ENCODE peak calls at places on chromosomes 11 and 22, in four cellular contexts. P is glutamatergic neuron, G is progenitor cell of endocrine pancreas, O is choroid plexus epithelial cell. A is an unnamed sample.

GRCh38 chr22:34057726-34058125 is 137.4 kb upstream of the LARGE1 start:
- DNase-seq in G (no peak), P (no peak), O (no peak), A (no peak)

GRCh38 chr11:124920870-124921609 is 2.0 kb downstream of the HEPN1 start:
- DNase-seq in P (peak), O (peak), G (peak), A (peak)

GRCh38 chr11:93085097-93085496 is 112.7 kb downstream of the SLC36A4 start:
- DNase-seq in P (no peak), G (no peak), O (peak), A (no peak)

GRCh38 chr11:65791719-65792213 is 4.9 kb downstream of the OVOL1 start:
- DNase-seq in G (no peak), O (no peak), P (no peak), A (no peak)

GRCh38 chr11:68753300-68753699 is 2.0 kb upstream of the TESMIN start:
- DNase-seq in G (no peak), P (no peak), O (no peak), A (no peak)

GRCh38 chr11:75429641-75429901 is 3.4 kb downstream of the KLHL35 start:
- DNase-seq in G (no peak), P (no peak), O (no peak), A (no peak)

GRCh38 chr11:45043755-45044475 is 93.2 kb upstream of the TP53I11 start:
- DNase-seq in O (no peak), P (no peak), G (no peak), A (no peak)

GRCh38 chr22:20237480-20238440 is 30.4 kb downstream of the RTN4R start:
- DNase-seq in G (no peak), O (no peak), P (no peak), A (no peak)

GRCh38 chr11:45913514-45913913 is 4.2 kb downstream of the PEX16 start:
- DNase-seq in P (no peak), O (no peak), G (no peak), A (no peak)

GRCh38 chr22:40499187-40499753 is 128.9 kb downstream of the SGSM3 start:
- DNase-seq in O (peak), P (no peak), G (no peak), A (no peak)

GRCh38 chr22:47328550-47329243 is 566.2 kb downstream of the TBC1D22A start:
- DNase-seq in P (no peak), G (no peak), O (peak), A (peak)

GRCh38 chr11:95175969-95176368 is 55.0 kb downstream of the SESN3 start:
- DNase-seq in P (no peak), O (no peak), G (no peak), A (no peak)

GRCh38 chr11:74470526-74470925 is 3.2 kb upstream of the KCNE3 start:
- DNase-seq in P (no peak), G (no peak), O (no peak), A (no peak)

GRCh38 chr11:108224908-108225786 is 2.3 kb downstream of the ATM start:
- DNase-seq in P (no peak), G (no peak), O (no peak), A (no peak)

DNA sequence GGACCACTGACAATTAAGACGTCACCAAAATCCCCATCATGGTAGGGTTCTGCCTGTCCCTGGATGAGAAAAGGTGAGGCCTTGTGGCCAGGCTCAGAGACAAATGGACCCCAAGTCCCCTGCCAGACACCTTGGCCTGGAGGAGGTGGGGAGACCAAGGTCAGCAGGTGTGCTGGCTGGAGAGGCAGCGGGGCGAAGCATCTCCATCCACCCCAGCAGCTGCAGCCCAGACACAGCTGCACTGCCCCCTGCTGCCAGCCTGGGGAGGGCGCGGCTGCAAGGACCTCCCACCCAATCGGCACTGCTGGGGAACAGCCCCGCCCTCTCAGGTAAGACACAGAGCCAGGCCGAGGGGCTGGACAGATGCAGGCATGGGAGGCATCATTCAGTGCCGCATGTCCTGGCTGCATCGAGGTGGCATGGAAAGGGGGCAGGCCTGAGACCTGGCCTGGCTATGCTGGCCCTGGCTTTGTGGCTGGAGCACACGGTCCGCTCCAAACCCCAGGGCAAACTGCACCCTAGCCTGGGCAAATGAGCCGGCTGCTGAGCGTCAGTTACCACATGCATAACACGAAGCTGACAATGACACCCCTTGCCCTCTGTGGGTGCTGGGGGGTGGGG is 12.2 kb upstream of the MFNG start:
- DNase-seq in O (peak), G (peak), P (peak), A (no peak)
- TF ChIP-seq CTCF in O (peak), G (peak), P (peak), A (peak)

GRCh38 chr22:49820984-49821383 is 6.7 kb downstream of the BRD1 start:
- DNase-seq in P (no peak), O (peak), G (no peak), A (no peak)
- TF ChIP-seq CTCF in P (no peak), O (peak), G (no peak), A (no peak)

GRCh38 chr11:99686838-99687237 is 666.1 kb downstream of the CNTN5 start:
- DNase-seq in O (no peak), G (no peak), P (no peak), A (no peak)

GRCh38 chr11:99682646-99683045 is 661.9 kb downstream of the CNTN5 start:
- DNase-seq in O (no peak), P (no peak), G (no peak), A (no peak)

GRCh38 chr11:99683933-99684332 is 663.2 kb downstream of the CNTN5 start:
- DNase-seq in P (no peak), G (no peak), O (no peak), A (no peak)

GRCh38 chr11:99682171-99682570 is 661.4 kb downstream of the CNTN5 start:
- DNase-seq in G (no peak), P (no peak), O (no peak), A (no peak)

DNA sequence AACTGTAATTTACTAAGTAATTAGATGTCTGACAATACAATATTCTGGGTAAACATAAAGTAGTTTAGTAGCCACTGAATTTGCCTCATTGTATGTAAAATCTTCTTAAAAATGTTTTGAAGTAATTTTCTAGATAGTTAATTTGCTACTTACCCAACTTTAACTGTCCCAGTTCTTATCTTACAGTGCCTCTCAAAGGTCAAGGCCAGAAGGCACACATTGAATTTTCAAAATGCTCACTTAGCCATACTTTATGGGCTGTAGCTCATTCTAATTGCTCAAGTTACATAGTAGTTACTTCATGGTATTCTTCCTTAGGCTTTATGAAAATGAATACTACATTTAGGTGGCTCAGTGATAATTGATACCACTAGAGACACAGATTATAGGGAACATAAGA is 666.6 kb downstream of the CNTN5 start:
- DNase-seq in O (peak), G (no peak), P (no peak), A (no peak)
- TF ChIP-seq CTCF in O (no peak), G (no peak), P (no peak), A (peak)

DNA sequence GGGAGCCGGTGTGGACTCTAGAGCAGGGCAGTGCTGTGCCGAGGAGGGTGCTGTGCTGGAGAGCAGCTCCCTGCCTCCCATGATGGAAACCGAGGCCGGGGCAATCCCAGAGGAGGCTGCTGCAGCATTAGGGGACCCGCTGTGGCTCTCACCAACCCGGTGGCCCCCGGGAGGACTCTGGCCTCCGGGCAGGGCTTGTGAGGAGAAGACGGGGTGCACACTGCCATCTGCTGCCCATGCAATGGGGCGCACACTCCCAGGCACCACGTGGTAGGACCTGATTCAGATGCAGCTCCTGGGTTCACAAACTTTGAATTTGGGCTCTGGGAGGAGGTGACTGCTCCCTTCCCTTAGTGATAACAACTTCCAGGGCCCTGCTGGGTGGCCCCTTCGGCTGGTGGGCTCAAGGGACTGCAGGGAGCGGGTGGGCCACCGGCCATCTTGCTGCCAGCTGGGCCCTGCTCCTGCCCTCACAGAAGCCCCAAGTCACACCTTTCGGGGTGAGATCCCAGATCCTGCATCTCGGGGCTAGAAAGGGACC is 93.8 kb upstream of the FGF3 start:
- DNase-seq in P (peak), G (no peak), O (peak), A (no peak)
- TF ChIP-seq CTCF in P (no peak), G (peak), O (peak), A (peak)

DNA sequence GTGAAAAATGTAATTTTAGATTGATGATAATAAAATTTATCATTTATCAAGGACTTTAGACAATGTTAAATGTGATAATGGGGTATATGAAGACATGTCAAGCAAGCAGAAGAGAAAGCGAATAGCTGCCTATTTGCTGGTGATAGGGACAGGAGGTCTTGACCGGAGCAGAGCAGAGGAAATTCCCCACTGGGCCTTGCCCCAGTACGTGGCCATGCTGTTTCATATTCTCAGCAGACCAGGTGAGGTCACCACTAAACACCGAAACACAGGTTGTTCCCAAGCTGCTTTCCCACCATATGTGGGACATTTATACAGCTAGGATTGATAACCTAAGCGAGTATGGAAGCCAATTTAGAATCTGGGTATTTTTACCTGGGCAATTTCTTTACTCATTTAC is 1629.6 kb downstream of the FAM181B start:
- DNase-seq in G (no peak), P (no peak), O (no peak), A (no peak)
- TF ChIP-seq CTCF in G (no peak), P (no peak), O (no peak), A (no peak)

GRCh38 chr11:58863697-58864096 is 19.2 kb upstream of the GLYATL2 start:
- DNase-seq in P (no peak), O (no peak), G (no peak), A (no peak)
- TF ChIP-seq CTCF in P (no peak), O (no peak), G (no peak), A (no peak)

GRCh38 chr11:134597452-134597851 is 185.4 kb upstream of the B3GAT1 start:
- DNase-seq in G (no peak), O (no peak), P (no peak), A (peak)

GRCh38 chr11:134596404-134596803 is 184.4 kb upstream of the B3GAT1 start:
- DNase-seq in O (no peak), G (no peak), P (no peak), A (peak)

GRCh38 chr11:134587345-134587744 is 175.3 kb upstream of the B3GAT1 start:
- DNase-seq in O (no peak), G (no peak), P (no peak), A (peak)

GRCh38 chr11:134589155-134589554 is 177.1 kb upstream of the B3GAT1 start:
- DNase-seq in G (no peak), O (no peak), P (no peak), A (peak)

DNA sequence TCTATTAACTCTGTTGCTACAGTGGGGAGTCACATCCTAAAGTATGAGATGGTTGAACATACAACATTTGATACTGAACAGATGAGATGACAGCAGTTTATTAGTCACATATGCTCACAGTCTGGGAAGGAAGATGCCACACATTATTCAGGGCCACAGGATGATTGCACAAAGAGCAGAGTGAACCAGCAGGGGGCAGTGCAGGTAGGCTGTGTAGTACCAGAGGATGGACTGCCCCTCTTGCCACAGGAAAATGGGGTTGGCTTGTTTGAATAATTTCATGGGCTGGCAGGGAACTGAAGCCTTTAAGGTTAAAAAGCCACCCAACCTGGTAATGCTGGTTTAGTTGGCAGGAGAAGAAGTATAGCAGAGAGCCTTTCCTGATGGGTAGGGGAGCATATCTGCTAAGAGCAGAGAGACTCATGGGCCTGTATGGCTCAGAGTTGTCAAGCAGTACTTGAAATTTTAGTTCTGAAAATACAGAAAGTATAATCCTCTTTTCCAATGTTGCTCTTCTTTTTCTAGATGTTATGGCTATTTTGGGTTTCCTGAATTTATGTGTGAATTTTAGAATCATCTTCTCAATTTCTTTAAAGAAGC is 180.4 kb upstream of the B3GAT1 start:
- DNase-seq in P (peak), O (peak), G (peak), A (peak)
- TF ChIP-seq CTCF in P (peak), O (peak), G (peak), A (peak)

GRCh38 chr11:82756765-82757650 is 23.3 kb upstream of the FAM181B start:
- DNase-seq in G (no peak), P (no peak), O (no peak), A (no peak)
- TF ChIP-seq CTCF in G (no peak), P (no peak), O (no peak), A (no peak)

A was measured in osteocyte.